ENCODE peak calls at places on chromosome 19, in nine cellular contexts. One of them, this sample, is unnamed.

GRCh38 chr19:12666305-12667048 is at the start of the genes MAN2B1 and WDR83:
- DNase-seq in effector CD4-positive, alpha-beta T cell: peak; percentile 72
- DNase-seq in NCI-H1105: peak; percentile 77
- DNase-seq in HEK293T: peak; percentile 88
- DNase-seq in endothelial cell: peak; percentile 81
- DNase-seq in AG04450: no peak
- DNase-seq in mucosa of gallbladder: peak; percentile 50
- DNase-seq in stimulated activated CD4-positive, alpha-beta T cell treated with anti-CD3 and anti-CD28 coated beads, Interleukin-4, amount 100 ng/mL, for 48 hours: peak; percentile 70
- DNase-seq in mesendoderm: peak; percentile 91
- DNase-seq in this sample: peak; percentile 78

GRCh38 chr19:56294557-56294956 is 20.1 kb downstream of the ZSCAN5A start:
- DNase-seq in AG04450: no peak
- DNase-seq in effector CD4-positive, alpha-beta T cell: no peak
- DNase-seq in endothelial cell: no peak
- DNase-seq in mesendoderm: no peak
- DNase-seq in stimulated activated CD4-positive, alpha-beta T cell treated with anti-CD3 and anti-CD28 coated beads, Interleukin-4, amount 100 ng/mL, for 48 hours: no peak
- DNase-seq in mucosa of gallbladder: no peak
- DNase-seq in HEK293T: no peak
- DNase-seq in NCI-H1105: peak; percentile 16
- DNase-seq in this sample: no peak

GRCh38 chr19:1449467-1450442 is at the start of gene APC2:
- DNase-seq in endothelial cell: peak; percentile 54
- DNase-seq in mucosa of gallbladder: no peak
- DNase-seq in stimulated activated CD4-positive, alpha-beta T cell treated with anti-CD3 and anti-CD28 coated beads, Interleukin-4, amount 100 ng/mL, for 48 hours: no peak
- DNase-seq in NCI-H1105: peak; percentile 91
- DNase-seq in mesendoderm: peak; percentile 73
- DNase-seq in AG04450: no peak
- DNase-seq in HEK293T: peak; percentile 78
- DNase-seq in effector CD4-positive, alpha-beta T cell: no peak
- DNase-seq in this sample: no peak

GRCh38 chr19:44113784-44114390 is 688 bp downstream of the ZNF225 start:
- DNase-seq in AG04450: no peak
- DNase-seq in NCI-H1105: no peak
- DNase-seq in effector CD4-positive, alpha-beta T cell: no peak
- DNase-seq in mesendoderm: peak; percentile 15
- DNase-seq in endothelial cell: peak; percentile 13
- DNase-seq in stimulated activated CD4-positive, alpha-beta T cell treated with anti-CD3 and anti-CD28 coated beads, Interleukin-4, amount 100 ng/mL, for 48 hours: no peak
- DNase-seq in mucosa of gallbladder: no peak
- DNase-seq in HEK293T: peak; percentile 9
- DNase-seq in this sample: no peak

GRCh38 chr19:37966211-37967072 is 59.4 kb downstream of the SIPA1L3 start:
- DNase-seq in stimulated activated CD4-positive, alpha-beta T cell treated with anti-CD3 and anti-CD28 coated beads, Interleukin-4, amount 100 ng/mL, for 48 hours: no peak
- DNase-seq in AG04450: no peak
- DNase-seq in effector CD4-positive, alpha-beta T cell: no peak
- DNase-seq in mesendoderm: no peak
- DNase-seq in endothelial cell: no peak
- DNase-seq in mucosa of gallbladder: no peak
- DNase-seq in HEK293T: no peak
- DNase-seq in NCI-H1105: no peak
- DNase-seq in this sample: no peak

GRCh38 chr19:32802840-32803239 is 66.7 kb downstream of the SLC7A9 start:
- DNase-seq in HEK293T: no peak
- DNase-seq in mucosa of gallbladder: no peak
- DNase-seq in endothelial cell: no peak
- DNase-seq in effector CD4-positive, alpha-beta T cell: no peak
- DNase-seq in AG04450: no peak
- DNase-seq in NCI-H1105: no peak
- DNase-seq in stimulated activated CD4-positive, alpha-beta T cell treated with anti-CD3 and anti-CD28 coated beads, Interleukin-4, amount 100 ng/mL, for 48 hours: no peak
- DNase-seq in mesendoderm: no peak
- DNase-seq in this sample: no peak

GRCh38 chr19:5686647-5687359 is 3.3 kb upstream of the RPL36 start:
- DNase-seq in stimulated activated CD4-positive, alpha-beta T cell treated with anti-CD3 and anti-CD28 coated beads, Interleukin-4, amount 100 ng/mL, for 48 hours: peak; percentile 100
- DNase-seq in AG04450: peak; percentile 74
- DNase-seq in mucosa of gallbladder: peak; percentile 97
- DNase-seq in HEK293T: peak; percentile 94
- DNase-seq in endothelial cell: peak; percentile 100
- DNase-seq in effector CD4-positive, alpha-beta T cell: peak; percentile 90
- DNase-seq in mesendoderm: peak; percentile 96
- DNase-seq in NCI-H1105: peak; percentile 75
- DNase-seq in this sample: peak; percentile 95

GRCh38 chr19:27777726-27778125 is 1435.2 kb downstream of the UQCRFS1 start:
- DNase-seq in mucosa of gallbladder: no peak
- DNase-seq in mesendoderm: peak; percentile 38
- DNase-seq in NCI-H1105: no peak
- DNase-seq in AG04450: no peak
- DNase-seq in stimulated activated CD4-positive, alpha-beta T cell treated with anti-CD3 and anti-CD28 coated beads, Interleukin-4, amount 100 ng/mL, for 48 hours: no peak
- DNase-seq in endothelial cell: no peak
- DNase-seq in HEK293T: no peak
- DNase-seq in effector CD4-positive, alpha-beta T cell: no peak
- DNase-seq in this sample: no peak

GRCh38 chr19:2451741-2452140 is 5.0 kb downstream of the LMNB2 start:
- DNase-seq in AG04450: no peak
- DNase-seq in HEK293T: no peak
- DNase-seq in endothelial cell: no peak
- DNase-seq in mesendoderm: no peak
- DNase-seq in NCI-H1105: no peak
- DNase-seq in mucosa of gallbladder: no peak
- DNase-seq in effector CD4-positive, alpha-beta T cell: no peak
- DNase-seq in stimulated activated CD4-positive, alpha-beta T cell treated with anti-CD3 and anti-CD28 coated beads, Interleukin-4, amount 100 ng/mL, for 48 hours: no peak
- DNase-seq in this sample: no peak

GRCh38 chr19:48419158-48419920 is 25.9 kb downstream of the GRIN2D start:
- DNase-seq in mucosa of gallbladder: no peak
- DNase-seq in HEK293T: peak; percentile 77
- DNase-seq in mesendoderm: peak; percentile 88
- DNase-seq in stimulated activated CD4-positive, alpha-beta T cell treated with anti-CD3 and anti-CD28 coated beads, Interleukin-4, amount 100 ng/mL, for 48 hours: peak; percentile 63
- DNase-seq in endothelial cell: peak; percentile 67
- DNase-seq in effector CD4-positive, alpha-beta T cell: peak; percentile 62
- DNase-seq in AG04450: no peak
- DNase-seq in NCI-H1105: no peak
- DNase-seq in this sample: peak; percentile 69

GRCh38 chr19:22422220-22422619 is at the start of gene ZNF98:
- DNase-seq in mesendoderm: no peak
- DNase-seq in mucosa of gallbladder: peak; percentile 19
- DNase-seq in endothelial cell: no peak
- DNase-seq in HEK293T: no peak
- DNase-seq in effector CD4-positive, alpha-beta T cell: no peak
- DNase-seq in stimulated activated CD4-positive, alpha-beta T cell treated with anti-CD3 and anti-CD28 coated beads, Interleukin-4, amount 100 ng/mL, for 48 hours: no peak
- DNase-seq in NCI-H1105: no peak
- DNase-seq in AG04450: no peak
- DNase-seq in this sample: no peak

GRCh38 chr19:898663-899062 is 5.4 kb downstream of the RNU6-9 start:
- DNase-seq in AG04450: no peak
- DNase-seq in stimulated activated CD4-positive, alpha-beta T cell treated with anti-CD3 and anti-CD28 coated beads, Interleukin-4, amount 100 ng/mL, for 48 hours: no peak
- DNase-seq in NCI-H1105: peak; percentile 74
- DNase-seq in endothelial cell: no peak
- DNase-seq in effector CD4-positive, alpha-beta T cell: no peak
- DNase-seq in mesendoderm: no peak
- DNase-seq in mucosa of gallbladder: no peak
- DNase-seq in HEK293T: no peak
- DNase-seq in this sample: no peak

GRCh38 chr19:6875218-6875617 is 12.2 kb upstream of the ADGRE1 start:
- DNase-seq in effector CD4-positive, alpha-beta T cell: no peak
- DNase-seq in NCI-H1105: no peak
- DNase-seq in endothelial cell: no peak
- DNase-seq in mesendoderm: no peak
- DNase-seq in mucosa of gallbladder: no peak
- DNase-seq in HEK293T: no peak
- DNase-seq in stimulated activated CD4-positive, alpha-beta T cell treated with anti-CD3 and anti-CD28 coated beads, Interleukin-4, amount 100 ng/mL, for 48 hours: no peak
- DNase-seq in AG04450: no peak
- DNase-seq in this sample: no peak

GRCh38 chr19:16066611-16067104 is 9.6 kb upstream of the TPM4 start:
- DNase-seq in stimulated activated CD4-positive, alpha-beta T cell treated with anti-CD3 and anti-CD28 coated beads, Interleukin-4, amount 100 ng/mL, for 48 hours: peak; percentile 37
- DNase-seq in mucosa of gallbladder: no peak
- DNase-seq in mesendoderm: no peak
- DNase-seq in HEK293T: no peak
- DNase-seq in AG04450: no peak
- DNase-seq in effector CD4-positive, alpha-beta T cell: peak; percentile 35
- DNase-seq in endothelial cell: no peak
- DNase-seq in NCI-H1105: no peak
- DNase-seq in this sample: peak; percentile 57

GRCh38 chr19:38425810-38426466 is at the start of gene RASGRP4:
- DNase-seq in NCI-H1105: no peak
- DNase-seq in mucosa of gallbladder: no peak
- DNase-seq in effector CD4-positive, alpha-beta T cell: peak; percentile 14
- DNase-seq in HEK293T: no peak
- DNase-seq in endothelial cell: no peak
- DNase-seq in stimulated activated CD4-positive, alpha-beta T cell treated with anti-CD3 and anti-CD28 coated beads, Interleukin-4, amount 100 ng/mL, for 48 hours: peak; percentile 36
- DNase-seq in AG04450: no peak
- DNase-seq in mesendoderm: peak; percentile 30
- DNase-seq in this sample: no peak

GRCh38 chr19:35629332-35629633 is 447 bp downstream of the RBM42 start:
- DNase-seq in HEK293T: no peak
- DNase-seq in effector CD4-positive, alpha-beta T cell: no peak
- DNase-seq in NCI-H1105: no peak
- DNase-seq in endothelial cell: no peak
- DNase-seq in stimulated activated CD4-positive, alpha-beta T cell treated with anti-CD3 and anti-CD28 coated beads, Interleukin-4, amount 100 ng/mL, for 48 hours: no peak
- DNase-seq in mucosa of gallbladder: no peak
- DNase-seq in mesendoderm: no peak
- DNase-seq in AG04450: no peak
- DNase-seq in this sample: no peak

GRCh38 chr19:677201-677600 is 1.0 kb downstream of the FSTL3 start:
- DNase-seq in mucosa of gallbladder: peak; percentile 59
- DNase-seq in HEK293T: no peak
- DNase-seq in endothelial cell: no peak
- DNase-seq in stimulated activated CD4-positive, alpha-beta T cell treated with anti-CD3 and anti-CD28 coated beads, Interleukin-4, amount 100 ng/mL, for 48 hours: no peak
- DNase-seq in effector CD4-positive, alpha-beta T cell: no peak
- DNase-seq in AG04450: peak; percentile 18
- DNase-seq in mesendoderm: no peak
- DNase-seq in NCI-H1105: no peak
- DNase-seq in this sample: no peak

GRCh38 chr19:19068659-19069509 is 5.1 kb downstream of the SLC25A42 start:
- DNase-seq in endothelial cell: no peak
- DNase-seq in HEK293T: no peak
- DNase-seq in mucosa of gallbladder: no peak
- DNase-seq in stimulated activated CD4-positive, alpha-beta T cell treated with anti-CD3 and anti-CD28 coated beads, Interleukin-4, amount 100 ng/mL, for 48 hours: no peak
- DNase-seq in effector CD4-positive, alpha-beta T cell: no peak
- DNase-seq in mesendoderm: no peak
- DNase-seq in AG04450: no peak
- DNase-seq in NCI-H1105: no peak
- DNase-seq in this sample: peak; percentile 19

GRCh38 chr19:35512831-35513230 is 618 bp downstream of the DMKN start:
- DNase-seq in NCI-H1105: no peak
- DNase-seq in AG04450: no peak
- DNase-seq in mesendoderm: no peak
- DNase-seq in stimulated activated CD4-positive, alpha-beta T cell treated with anti-CD3 and anti-CD28 coated beads, Interleukin-4, amount 100 ng/mL, for 48 hours: no peak
- DNase-seq in HEK293T: no peak
- DNase-seq in mucosa of gallbladder: no peak
- DNase-seq in endothelial cell: no peak
- DNase-seq in effector CD4-positive, alpha-beta T cell: no peak
- DNase-seq in this sample: no peak

GRCh38 chr19:3899531-3900294 is 19.2 kb downstream of the ATCAY start:
- DNase-seq in stimulated activated CD4-positive, alpha-beta T cell treated with anti-CD3 and anti-CD28 coated beads, Interleukin-4, amount 100 ng/mL, for 48 hours: no peak
- DNase-seq in endothelial cell: no peak
- DNase-seq in effector CD4-positive, alpha-beta T cell: no peak
- DNase-seq in mucosa of gallbladder: peak; percentile 34
- DNase-seq in mesendoderm: no peak
- DNase-seq in AG04450: no peak
- DNase-seq in NCI-H1105: no peak
- DNase-seq in HEK293T: no peak
- DNase-seq in this sample: no peak

GRCh38 chr19:17680235-17680722 is 7.9 kb downstream of the UNC13A start:
- DNase-seq in HEK293T: peak; percentile 29
- DNase-seq in stimulated activated CD4-positive, alpha-beta T cell treated with anti-CD3 and anti-CD28 coated beads, Interleukin-4, amount 100 ng/mL, for 48 hours: peak; percentile 12
- DNase-seq in NCI-H1105: no peak
- DNase-seq in mesendoderm: peak; percentile 63
- DNase-seq in AG04450: no peak
- DNase-seq in mucosa of gallbladder: peak; percentile 52
- DNase-seq in effector CD4-positive, alpha-beta T cell: no peak
- DNase-seq in endothelial cell: peak; percentile 31
- DNase-seq in this sample: peak; percentile 50

GRCh38 chr19:10420444-10421239 is at the start of gene PDE4A:
- DNase-seq in effector CD4-positive, alpha-beta T cell: peak; percentile 34
- DNase-seq in endothelial cell: peak; percentile 74
- DNase-seq in mucosa of gallbladder: no peak
- DNase-seq in NCI-H1105: no peak
- DNase-seq in HEK293T: no peak
- DNase-seq in mesendoderm: peak; percentile 40
- DNase-seq in AG04450: no peak
- DNase-seq in stimulated activated CD4-positive, alpha-beta T cell treated with anti-CD3 and anti-CD28 coated beads, Interleukin-4, amount 100 ng/mL, for 48 hours: no peak
- DNase-seq in this sample: peak; percentile 61

GRCh38 chr19:55687281-55688172 is 12.5 kb downstream of the EPN1 start:
- DNase-seq in effector CD4-positive, alpha-beta T cell: no peak
- DNase-seq in NCI-H1105: no peak
- DNase-seq in mucosa of gallbladder: no peak
- DNase-seq in mesendoderm: no peak
- DNase-seq in AG04450: no peak
- DNase-seq in endothelial cell: no peak
- DNase-seq in HEK293T: no peak
- DNase-seq in stimulated activated CD4-positive, alpha-beta T cell treated with anti-CD3 and anti-CD28 coated beads, Interleukin-4, amount 100 ng/mL, for 48 hours: no peak
- DNase-seq in this sample: no peak